ENCODE peak calls at places on chromosomes 4 and X, in four cellular contexts. One of them, this sample, is unnamed.

GRCh38 chr4:27886075-27886474 is 1025.4 kb downstream of the STIM2 start:
- DNase-seq in H1: no peak
- DNase-seq in HCT116: no peak
- DNase-seq in K562: no peak
- DNase-seq in this sample: no peak

GRCh38 chr4:17232575-17233253 is 279.2 kb downstream of the QDPR start:
- DNase-seq in K562: no peak
- DNase-seq in HCT116: peak; percentile 1
- DNase-seq in H1: no peak
- DNase-seq in this sample: no peak

GRCh38 chr4:83132065-83132464 is 17.5 kb upstream of the PLAC8 start:
- DNase-seq in HCT116: no peak
- DNase-seq in K562: no peak
- DNase-seq in H1: no peak
- DNase-seq in this sample: no peak

GRCh38 chrX:48934581-48935331 is 15.9 kb upstream of the PIM2 start:
- DNase-seq in H1: no peak
- DNase-seq in HCT116: no peak
- DNase-seq in K562: no peak
- DNase-seq in this sample: no peak

GRCh38 chr4:85496146-85496849 is 21.3 kb downstream of the ARHGAP24 start:
- DNase-seq in HCT116: no peak
- DNase-seq in H1: no peak
- DNase-seq in K562: no peak
- DNase-seq in this sample: peak; percentile 48

GRCh38 chr4:123284166-123284565 is 112.4 kb upstream of the SPRY1 start:
- DNase-seq in HCT116: no peak
- DNase-seq in K562: no peak
- DNase-seq in H1: no peak
- DNase-seq in this sample: peak; percentile 15

GRCh38 chr4:166143227-166143626 is 270.2 kb downstream of the TLL1 start:
- DNase-seq in H1: no peak
- DNase-seq in HCT116: no peak
- DNase-seq in K562: no peak
- DNase-seq in this sample: no peak

GRCh38 chr4:87543835-87544461 is 14.8 kb upstream of the SPARCL1 start:
- DNase-seq in HCT116: peak; percentile 38
- DNase-seq in K562: peak; percentile 17
- DNase-seq in H1: no peak
- DNase-seq in this sample: peak; percentile 9

GRCh38 chr4:177667687-177668086 is 225.4 kb upstream of the AGA start:
- DNase-seq in HCT116: no peak
- DNase-seq in H1: no peak
- DNase-seq in K562: no peak
- DNase-seq in this sample: peak; percentile 47

DNA sequence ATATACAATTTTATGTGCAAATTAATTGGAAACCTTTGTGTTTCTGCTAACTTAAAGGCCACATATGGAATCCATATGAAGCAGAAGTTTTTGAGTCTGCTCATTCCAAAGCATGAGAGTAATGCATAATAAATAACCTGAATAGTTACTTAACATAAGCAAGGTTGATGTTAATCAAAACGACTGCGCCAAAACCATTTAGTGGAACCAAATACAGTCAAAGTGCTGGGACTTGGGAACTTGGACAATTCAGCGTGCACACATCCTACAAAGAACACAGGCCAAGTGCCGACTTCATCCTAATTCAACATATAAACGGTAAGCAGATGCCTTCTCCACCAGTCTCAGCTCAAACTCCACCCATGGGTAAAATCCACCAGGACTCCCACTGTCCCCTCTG is 17.0 kb downstream of the TSPAN5 start:
- DNase-seq in HCT116: no peak
- DNase-seq in H1: no peak
- DNase-seq in K562: no peak
- DNase-seq in this sample: no peak
- TF ChIP-seq JUND in HCT116: no peak
- TF ChIP-seq JUND in H1: no peak
- TF ChIP-seq JUND in K562: no peak
- TF ChIP-seq JUND in this sample: no peak

GRCh38 chrX:10217218-10217617 is 60.4 kb downstream of the CLCN4 start:
- DNase-seq in H1: no peak
- DNase-seq in HCT116: no peak
- DNase-seq in K562: no peak
- DNase-seq in this sample: no peak
- TF ChIP-seq JUND in H1: no peak
- TF ChIP-seq JUND in HCT116: no peak
- TF ChIP-seq JUND in K562: no peak
- TF ChIP-seq JUND in this sample: no peak

GRCh38 chr4:61374612-61374920 is 174.4 kb downstream of the ADGRL3 start:
- DNase-seq in HCT116: no peak
- DNase-seq in H1: no peak
- DNase-seq in K562: no peak
- DNase-seq in this sample: no peak

GRCh38 chr4:61376301-61376700 is 176.2 kb downstream of the ADGRL3 start:
- DNase-seq in K562: no peak
- DNase-seq in H1: no peak
- DNase-seq in HCT116: no peak
- DNase-seq in this sample: no peak

GRCh38 chr4:61375316-61375715 is 175.2 kb downstream of the ADGRL3 start:
- DNase-seq in K562: no peak
- DNase-seq in H1: no peak
- DNase-seq in HCT116: no peak
- DNase-seq in this sample: no peak

GRCh38 chr4:61379406-61379805 is 179.3 kb downstream of the ADGRL3 start:
- DNase-seq in H1: no peak
- DNase-seq in HCT116: no peak
- DNase-seq in K562: no peak
- DNase-seq in this sample: no peak

DNA sequence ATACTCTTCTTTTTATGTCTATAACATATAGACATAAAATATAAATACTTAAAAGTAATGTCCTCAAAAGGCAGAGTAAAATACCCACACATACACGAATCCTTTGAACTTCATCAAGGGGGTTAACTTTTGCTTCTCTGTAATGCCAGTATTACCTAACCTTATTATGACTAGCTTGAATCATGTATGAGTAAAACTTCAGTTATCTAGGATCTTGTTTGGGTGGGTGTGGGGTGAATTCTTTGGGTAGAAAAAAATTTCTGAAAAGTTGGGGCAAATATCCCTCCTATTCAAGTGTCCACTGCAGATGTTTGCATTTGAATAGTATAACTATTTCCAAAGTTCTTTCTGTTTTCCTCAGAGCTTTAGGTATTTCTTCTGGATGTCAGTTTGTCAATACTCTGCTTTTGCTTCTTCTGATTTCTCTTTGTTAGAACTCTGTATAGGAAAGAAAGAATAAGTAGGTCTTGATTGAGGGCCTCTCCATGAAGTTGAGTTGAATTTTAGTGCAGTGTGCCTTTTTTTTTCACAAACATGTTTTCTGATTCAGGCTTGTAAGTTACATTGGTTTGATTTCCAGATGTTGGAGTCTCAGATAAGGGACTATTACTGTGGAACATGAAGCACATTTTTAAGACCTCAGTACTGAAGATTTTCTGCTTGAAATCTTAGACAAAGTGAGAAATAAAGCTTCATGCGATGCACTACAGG is 173.9 kb downstream of the ADGRL3 start:
- DNase-seq in H1: no peak
- DNase-seq in K562: no peak
- DNase-seq in HCT116: no peak
- DNase-seq in this sample: no peak
- TF ChIP-seq JUND in H1: no peak
- TF ChIP-seq JUND in K562: no peak
- TF ChIP-seq JUND in HCT116: no peak
- TF ChIP-seq JUND in this sample: no peak

DNA sequence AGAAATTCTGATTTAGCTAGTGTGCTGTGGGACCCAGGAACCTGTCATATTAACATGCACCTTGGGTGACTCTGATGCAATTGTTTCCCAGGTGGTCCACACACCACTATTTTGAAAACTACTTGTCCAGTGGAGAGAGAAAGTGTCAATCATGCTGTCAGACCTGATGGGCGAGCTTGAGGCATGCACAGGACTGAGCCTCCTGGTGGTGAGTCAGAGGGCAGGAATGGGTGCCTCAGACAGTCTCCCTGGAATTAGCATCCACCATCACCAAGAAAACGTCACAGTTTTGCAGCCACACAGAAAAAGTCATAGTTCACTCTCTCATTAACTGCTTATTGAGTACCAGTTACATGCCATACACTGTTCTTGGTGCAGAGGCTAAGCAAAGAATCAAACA is 181.8 kb upstream of the MAOA start:
- DNase-seq in H1: no peak
- DNase-seq in K562: no peak
- DNase-seq in HCT116: peak; percentile 24
- DNase-seq in this sample: no peak
- TF ChIP-seq JUND in H1: no peak
- TF ChIP-seq JUND in K562: no peak
- TF ChIP-seq JUND in HCT116: no peak
- TF ChIP-seq JUND in this sample: no peak

GRCh38 chr4:93749351-93749761 is 79.2 kb upstream of the ATOH1 start:
- DNase-seq in H1: no peak
- DNase-seq in HCT116: no peak
- DNase-seq in K562: no peak
- DNase-seq in this sample: no peak
- TF ChIP-seq JUND in H1: no peak
- TF ChIP-seq JUND in HCT116: no peak
- TF ChIP-seq JUND in K562: no peak
- TF ChIP-seq JUND in this sample: no peak

DNA sequence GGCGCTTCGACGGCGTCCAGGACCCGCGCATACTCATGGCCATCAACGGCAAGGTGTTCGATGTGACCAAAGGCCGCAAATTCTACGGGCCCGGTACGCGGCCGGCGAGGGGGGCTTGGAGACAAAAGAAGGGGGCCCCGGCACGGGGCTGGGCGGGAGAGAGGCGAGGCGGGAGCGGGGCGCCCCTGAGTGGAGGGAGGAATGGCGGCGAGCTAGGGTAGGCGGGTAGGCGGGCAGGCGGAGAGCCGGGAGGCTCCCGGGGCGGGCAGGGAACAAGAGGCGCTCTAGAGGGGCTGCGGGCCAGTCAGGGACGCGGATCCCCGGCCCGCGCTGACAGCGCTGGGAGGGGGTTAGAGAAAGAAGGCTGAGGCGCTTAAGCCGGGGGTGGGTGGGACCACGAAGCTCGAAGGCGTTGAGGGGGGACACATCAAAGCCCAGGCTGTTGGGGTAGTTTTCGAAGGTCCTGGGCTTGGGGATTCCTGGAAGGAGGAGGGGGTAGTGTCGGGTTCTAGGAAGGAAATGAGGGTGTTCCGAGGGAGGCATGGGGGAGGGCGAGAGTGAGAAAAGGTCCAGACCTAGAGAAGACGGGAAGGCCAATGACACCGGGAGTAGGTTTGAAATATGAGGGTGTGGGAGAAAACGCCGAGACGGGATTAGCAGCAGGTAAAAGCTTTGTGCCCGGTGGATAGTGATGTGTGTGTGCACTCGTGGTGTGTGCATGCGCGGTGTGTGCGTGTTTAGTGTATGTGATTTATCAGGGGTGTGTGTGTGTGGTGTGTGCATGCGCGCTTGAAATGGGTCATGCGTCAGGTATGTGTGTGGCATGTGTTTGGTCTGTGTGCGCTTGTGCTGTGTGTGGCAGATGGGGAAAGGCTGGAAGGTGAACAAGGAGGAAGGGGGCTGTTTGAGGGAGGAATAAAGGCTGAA is 777 bp downstream of the PGRMC1 start:
- DNase-seq in H1: peak; percentile 45
- DNase-seq in HCT116: no peak
- DNase-seq in K562: peak; percentile 24
- DNase-seq in this sample: no peak
- TF ChIP-seq JUND in H1: no peak
- TF ChIP-seq JUND in HCT116: no peak
- TF ChIP-seq JUND in K562: no peak
- TF ChIP-seq JUND in this sample: no peak

GRCh38 chr4:101831816-101832215 is 41.3 kb downstream of the BANK1 start:
- DNase-seq in K562: no peak
- DNase-seq in HCT116: no peak
- DNase-seq in H1: no peak
- DNase-seq in this sample: no peak

GRCh38 chr4:101824500-101824899 is 34.0 kb downstream of the BANK1 start:
- DNase-seq in HCT116: no peak
- DNase-seq in H1: no peak
- DNase-seq in K562: no peak
- DNase-seq in this sample: no peak

GRCh38 chr4:101823864-101824263 is 33.3 kb downstream of the BANK1 start:
- DNase-seq in K562: no peak
- DNase-seq in H1: no peak
- DNase-seq in HCT116: no peak
- DNase-seq in this sample: no peak

GRCh38 chr4:101825953-101826352 is 35.4 kb downstream of the BANK1 start:
- DNase-seq in H1: no peak
- DNase-seq in K562: no peak
- DNase-seq in HCT116: no peak
- DNase-seq in this sample: no peak
- TF ChIP-seq JUND in H1: no peak
- TF ChIP-seq JUND in K562: no peak
- TF ChIP-seq JUND in HCT116: no peak
- TF ChIP-seq JUND in this sample: no peak

This sample was measured in T47D.